ENCODE peak calls at places on chromosomes 2 and 18, in five cellular contexts. One of them, this sample, is unnamed.
A peak's percentile ranks its signal among the peaks of the same experiment; 100 is the strongest.

GRCh38 chr18:79525556-79526467 is 130.1 kb downstream of the NFATC1 start:
- DNase-seq in prostate gland: peak; percentile 82
- DNase-seq in adrenal gland: no peak
- DNase-seq in pancreas: peak; percentile 61
- DNase-seq in uterus: peak; percentile 12
- DNase-seq in this sample: no peak

GRCh38 chr2:203835867-203836800 is 31.4 kb upstream of the CTLA4 start:
- DNase-seq in pancreas: no peak
- DNase-seq in prostate gland: no peak
- DNase-seq in adrenal gland: no peak
- DNase-seq in uterus: no peak
- DNase-seq in this sample: no peak

GRCh38 chr2:2103320-2103719 is 227.8 kb downstream of the MYT1L start:
- DNase-seq in adrenal gland: no peak
- DNase-seq in uterus: no peak
- DNase-seq in pancreas: no peak
- DNase-seq in prostate gland: no peak
- DNase-seq in this sample: no peak

GRCh38 chr2:205637779-205638503 is 44.4 kb upstream of the NRP2 start:
- DNase-seq in uterus: no peak
- DNase-seq in adrenal gland: no peak
- DNase-seq in pancreas: no peak
- DNase-seq in prostate gland: no peak
- DNase-seq in this sample: no peak

GRCh38 chr18:32480581-32480980 is 9.9 kb upstream of the GAREM1 start:
- DNase-seq in adrenal gland: no peak
- DNase-seq in uterus: no peak
- DNase-seq in prostate gland: no peak
- DNase-seq in pancreas: no peak
- DNase-seq in this sample: no peak

GRCh38 chr2:127388423-127389164 is 819 bp upstream of the MAP3K2 start:
- DNase-seq in prostate gland: no peak
- DNase-seq in uterus: no peak
- DNase-seq in adrenal gland: no peak
- DNase-seq in pancreas: no peak
- DNase-seq in this sample: no peak

GRCh38 chr2:42369551-42370229 is 8.7 kb upstream of the COX7A2L start:
- DNase-seq in adrenal gland: no peak
- DNase-seq in prostate gland: no peak
- DNase-seq in uterus: no peak
- DNase-seq in pancreas: no peak
- DNase-seq in this sample: no peak

GRCh38 chr2:165562235-165562634 is 92.7 kb downstream of the CSRNP3 start:
- DNase-seq in adrenal gland: no peak
- DNase-seq in uterus: no peak
- DNase-seq in pancreas: no peak
- DNase-seq in prostate gland: no peak
- DNase-seq in this sample: no peak

GRCh38 chr18:33666915-33667314 is 88.9 kb downstream of the ASXL3 start:
- DNase-seq in adrenal gland: no peak
- DNase-seq in uterus: no peak
- DNase-seq in pancreas: no peak
- DNase-seq in prostate gland: no peak
- DNase-seq in this sample: no peak

GRCh38 chr18:79932907-79933306 is 18.5 kb downstream of the SLC66A2 start:
- DNase-seq in prostate gland: no peak
- DNase-seq in pancreas: no peak
- DNase-seq in adrenal gland: no peak
- DNase-seq in uterus: no peak
- DNase-seq in this sample: no peak

GRCh38 chr2:134771313-134771801 is 52.6 kb upstream of the TMEM163 start:
- DNase-seq in pancreas: no peak
- DNase-seq in uterus: no peak
- DNase-seq in adrenal gland: no peak
- DNase-seq in prostate gland: no peak
- DNase-seq in this sample: no peak

GRCh38 chr2:128441341-128442052 is 122.8 kb upstream of the HS6ST1 start:
- DNase-seq in pancreas: no peak
- DNase-seq in prostate gland: no peak
- DNase-seq in uterus: peak; percentile 9
- DNase-seq in adrenal gland: no peak
- DNase-seq in this sample: no peak

GRCh38 chr2:24333019-24333540 is 27.3 kb downstream of the ITSN2 start:
- DNase-seq in uterus: no peak
- DNase-seq in prostate gland: no peak
- DNase-seq in pancreas: no peak
- DNase-seq in adrenal gland: no peak
- DNase-seq in this sample: no peak

DNA sequence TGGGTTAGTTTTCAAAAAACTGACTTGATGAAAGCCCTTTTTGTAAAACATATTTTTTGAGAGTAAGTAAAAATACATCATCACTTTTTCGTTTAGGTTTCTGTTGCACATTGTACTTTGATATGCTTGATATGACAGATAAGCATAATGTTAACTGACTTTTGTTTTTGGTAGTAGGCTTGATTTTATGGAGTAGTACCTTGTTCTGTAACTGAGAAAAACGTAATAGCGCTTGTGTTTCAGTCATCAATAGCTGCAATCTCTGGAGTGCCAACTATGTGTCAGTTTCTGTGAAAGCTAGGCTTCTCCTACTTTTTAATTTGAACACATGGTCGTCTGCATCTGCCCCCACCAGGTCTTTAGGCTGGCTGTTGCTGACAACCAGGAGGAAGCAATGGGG is 1.3 kb downstream of the LCLAT1 start:
- DNase-seq in pancreas: no peak
- DNase-seq in prostate gland: no peak
- DNase-seq in adrenal gland: no peak
- DNase-seq in uterus: no peak
- DNase-seq in this sample: no peak
- H3K4me3 ChIP-seq in pancreas: peak overlapping the region; percentile 76
- H3K4me3 ChIP-seq in prostate gland: no peak overlapping the region
- H3K4me3 ChIP-seq in adrenal gland: no peak overlapping the region
- H3K4me3 ChIP-seq in uterus: no peak overlapping the region
- H3K4me3 ChIP-seq in this sample: no peak overlapping the region

DNA sequence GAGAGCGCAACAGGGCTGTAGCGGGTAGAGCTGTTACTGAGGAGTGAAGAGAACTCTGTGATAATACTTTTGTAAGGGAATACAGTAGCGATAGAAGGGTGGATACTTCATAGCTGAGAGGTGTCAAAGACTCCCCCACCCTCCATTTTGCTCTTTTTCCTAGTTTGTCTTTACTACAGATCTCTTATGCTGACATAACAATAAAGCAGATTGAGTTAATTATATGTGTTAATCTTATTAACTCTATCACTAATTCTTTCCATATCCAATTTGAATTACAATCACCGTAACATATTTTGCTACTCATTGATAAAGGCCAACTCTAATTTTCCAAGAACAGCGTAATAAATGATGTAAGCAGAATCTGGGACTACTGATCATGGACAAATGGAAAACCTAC is 57.1 kb downstream of the UGP2 start:
- DNase-seq in prostate gland: no peak
- DNase-seq in pancreas: no peak
- DNase-seq in uterus: no peak
- DNase-seq in adrenal gland: no peak
- DNase-seq in this sample: no peak
- H3K36me3 ChIP-seq in prostate gland: no peaks in the 10 kb centered on the region
- H3K36me3 ChIP-seq in pancreas: no peaks in the 10 kb centered on the region
- H3K36me3 ChIP-seq in uterus: no peaks in the 10 kb centered on the region
- H3K36me3 ChIP-seq in adrenal gland: peaks cover 32% of the 10 kb centered on the region
- H3K36me3 ChIP-seq in this sample: no peaks in the 10 kb centered on the region

DNA sequence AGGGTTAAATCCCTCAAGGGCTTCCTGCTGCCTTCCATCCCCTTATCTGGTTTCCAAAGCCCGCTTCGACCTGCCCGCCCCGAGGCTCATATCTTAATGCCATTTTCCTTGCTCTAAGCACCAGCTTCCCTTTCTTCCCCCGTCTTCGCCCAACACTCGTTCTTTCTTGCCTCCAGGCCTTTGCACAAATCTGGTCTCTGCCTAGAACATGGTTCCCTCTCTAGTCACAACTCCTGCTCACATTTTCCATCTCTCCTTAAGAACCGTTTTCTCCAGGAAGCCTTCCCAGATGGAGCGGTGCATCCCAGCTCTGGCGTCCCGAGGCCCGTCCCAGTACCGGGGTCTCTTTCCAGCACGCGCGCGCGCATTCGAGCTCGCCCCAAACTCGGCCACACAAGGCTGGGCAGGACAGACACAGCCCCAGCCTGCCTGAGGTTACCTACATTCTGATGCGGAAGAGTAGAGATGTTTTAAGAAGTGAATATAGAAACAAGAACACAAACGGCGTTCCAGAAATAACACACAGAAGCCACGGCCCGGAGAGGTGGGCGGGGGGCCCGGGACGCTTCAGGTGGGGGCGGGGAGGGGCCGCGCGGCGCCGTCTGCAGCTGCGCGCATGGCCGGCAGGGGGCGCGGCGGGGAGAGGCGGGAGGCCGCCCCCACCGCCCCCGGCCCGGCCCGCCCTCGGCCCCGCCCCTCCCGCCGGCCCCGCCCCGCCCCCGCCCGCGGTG is at the start of gene DGKD:
- DNase-seq in uterus: peak; percentile 38
- DNase-seq in pancreas: peak; percentile 90
- DNase-seq in adrenal gland: peak; percentile 67
- DNase-seq in prostate gland: peak; percentile 38
- DNase-seq in this sample: peak; percentile 80
- TF ChIP-seq CTCF in uterus: peak; percentile 34
- TF ChIP-seq CTCF in pancreas: no peak
- TF ChIP-seq CTCF in adrenal gland: peak; percentile 19
- TF ChIP-seq CTCF in prostate gland: peak; percentile 63
- TF ChIP-seq CTCF in this sample: peak; percentile 22

DNA sequence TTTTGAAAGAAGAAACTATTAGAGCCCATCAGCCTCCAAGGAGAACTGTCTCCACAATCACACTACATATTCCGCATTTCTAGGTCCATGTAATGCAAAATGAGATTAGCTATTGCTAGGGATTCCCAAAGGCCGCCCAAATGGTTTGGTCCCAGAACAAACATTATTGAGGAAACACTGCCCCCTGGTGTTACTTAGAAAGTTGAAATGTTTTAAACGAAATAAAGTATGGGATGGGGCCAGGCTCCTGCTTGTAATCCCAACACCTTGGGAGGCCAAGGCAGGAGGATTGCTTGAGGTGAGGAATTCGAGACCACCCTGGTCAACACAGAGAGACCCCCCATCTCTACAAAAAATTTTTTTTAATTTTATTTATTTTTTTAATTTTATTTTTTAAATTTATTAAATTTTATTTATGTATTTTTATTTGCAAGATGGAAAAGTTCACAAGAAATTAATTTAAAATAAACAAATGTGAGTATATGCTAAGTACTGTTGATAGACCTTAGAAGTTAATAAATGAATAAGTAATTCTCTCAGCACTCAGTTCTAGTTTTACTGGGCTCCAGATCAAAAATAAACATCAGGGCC is 5.5 kb downstream of the NHEJ1 start:
- DNase-seq in uterus: peak; percentile 38
- DNase-seq in adrenal gland: peak; percentile 71
- DNase-seq in pancreas: no peak
- DNase-seq in prostate gland: peak; percentile 72
- DNase-seq in this sample: no peak
- H3K4me3 ChIP-seq in uterus: no peak overlapping the region
- H3K4me3 ChIP-seq in adrenal gland: no peak overlapping the region
- H3K4me3 ChIP-seq in pancreas: no peak overlapping the region
- H3K4me3 ChIP-seq in prostate gland: no peak overlapping the region
- H3K4me3 ChIP-seq in this sample: no peak overlapping the region

DNA sequence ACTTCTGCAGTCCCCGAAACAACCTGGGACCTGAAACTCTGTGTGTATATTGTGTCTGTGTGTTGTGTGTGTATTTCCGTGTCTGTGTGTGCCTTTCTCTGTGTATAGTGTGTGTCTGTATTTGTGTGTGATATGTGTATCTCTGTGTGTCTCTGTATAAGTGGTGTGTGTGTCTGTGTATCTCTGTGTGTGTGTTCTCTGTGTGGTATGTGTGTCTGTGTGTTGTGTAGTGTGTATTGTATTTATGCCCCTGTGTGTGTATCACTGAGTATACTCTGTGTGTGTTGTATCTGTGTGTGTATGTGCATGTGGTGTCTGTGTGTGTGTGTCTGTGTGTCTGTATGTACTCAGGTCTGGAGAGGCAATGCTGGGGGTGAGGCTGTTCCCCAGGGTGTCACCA is 11.6 kb downstream of the CASP8 start:
- DNase-seq in uterus: no peak
- DNase-seq in adrenal gland: no peak
- DNase-seq in pancreas: no peak
- DNase-seq in prostate gland: no peak
- DNase-seq in this sample: no peak
- H3K36me3 ChIP-seq in uterus: no peaks in the 10 kb centered on the region
- H3K36me3 ChIP-seq in adrenal gland: peaks cover 36% of the 10 kb centered on the region
- H3K36me3 ChIP-seq in pancreas: no peaks in the 10 kb centered on the region
- H3K36me3 ChIP-seq in prostate gland: no peaks in the 10 kb centered on the region
- H3K36me3 ChIP-seq in this sample: peaks cover 2% of the 10 kb centered on the region

DNA sequence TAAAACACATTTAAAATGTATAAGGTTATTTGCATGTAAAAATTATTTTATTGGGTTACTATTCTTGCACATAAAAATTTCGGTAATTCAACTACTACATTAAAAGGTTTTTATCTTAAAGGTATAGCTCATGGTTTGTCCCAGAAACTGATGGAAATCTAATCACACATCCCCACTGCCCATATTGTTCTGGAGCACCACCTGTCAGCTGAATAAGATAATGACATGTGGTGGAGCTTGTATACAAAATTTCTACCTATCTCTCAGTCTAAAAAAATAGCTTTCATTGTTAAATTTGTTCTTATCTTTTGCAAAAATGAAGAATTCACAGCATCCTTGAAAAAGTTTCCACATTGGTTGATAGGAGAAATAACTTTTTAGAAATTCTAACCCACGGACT is 18.3 kb downstream of the ERBB4 start:
- DNase-seq in prostate gland: no peak
- DNase-seq in uterus: no peak
- DNase-seq in adrenal gland: no peak
- DNase-seq in pancreas: no peak
- DNase-seq in this sample: no peak
- TF ChIP-seq CTCF in prostate gland: no peak
- TF ChIP-seq CTCF in uterus: no peak
- TF ChIP-seq CTCF in adrenal gland: no peak
- TF ChIP-seq CTCF in pancreas: no peak
- TF ChIP-seq CTCF in this sample: peak; percentile 34

GRCh38 chr18:63321291-63321690 is 1.7 kb upstream of the BCL2 start:
- DNase-seq in prostate gland: no peak
- DNase-seq in adrenal gland: no peak
- DNase-seq in uterus: no peak
- DNase-seq in pancreas: no peak
- DNase-seq in this sample: no peak
- H3K4me3 ChIP-seq in prostate gland: no peak overlapping the region
- H3K4me3 ChIP-seq in adrenal gland: no peak overlapping the region
- H3K4me3 ChIP-seq in uterus: no peak overlapping the region
- H3K4me3 ChIP-seq in pancreas: no peak overlapping the region
- H3K4me3 ChIP-seq in this sample: peak overlapping the region; percentile 74

This sample was measured in GM06990.